ENCODE peak calls at places on chromosome 11, in ten cellular contexts. Q is stimulated activated CD8-positive, alpha-beta memory T cell treated with anti-CD3 and anti-CD28 coated beads, Interleukin-15, amount 100 ng/mL, for 24 hours; U is caudate nucleus; N is SK-N-DZ; X is stimulated activated CD4-positive, alpha-beta T cell treated with anti-CD3 and anti-CD28 coated beads, Interleukin-2, amount 100 ng/mL, for 48 hours; H is brain microvascular endothelial cell; Y is GM18507; P is effector memory CD8-positive, alpha-beta T cell; L is hypothalamus; A is astrocyte of the spinal cord. F is an unnamed sample.
A peak's percentile ranks its signal among the peaks of the same experiment; 100 is the strongest.

GRCh38 chr11:72924568-72925190 is 110.5 kb downstream of the ATG16L2 start:
- DNase-seq in N (no peak), Y (no peak), P (no peak), U (no peak), Q (no peak), L (no peak), X (no peak), H (peak; percentile 11), A (peak; percentile 59), F (peak; percentile 80)

GRCh38 chr11:123469089-123469488 is 39.0 kb downstream of the GRAMD1B start:
- DNase-seq in Q (no peak), Y (no peak), A (no peak), U (no peak), P (no peak), H (no peak), N (no peak), L (no peak), X (no peak), F (no peak)

GRCh38 chr11:33976351-33977199 is 75.0 kb upstream of the CAPRIN1 start:
- DNase-seq in U (no peak), P (no peak), Y (no peak), L (no peak), H (no peak), N (no peak), X (no peak), A (no peak), Q (no peak), F (peak; percentile 35)

GRCh38 chr11:44505591-44506054 is 59.8 kb upstream of the CD82 start:
- DNase-seq in A (peak; percentile 63), P (no peak), U (no peak), Y (no peak), L (no peak), X (no peak), N (no peak), Q (no peak), H (peak; percentile 81), F (peak; percentile 64)

GRCh38 chr11:76683496-76684095 is 13.0 kb upstream of the LRRC32 start:
- DNase-seq in A (no peak), N (no peak), P (no peak), X (no peak), L (no peak), Q (no peak), Y (no peak), H (no peak), U (no peak), F (no peak)

GRCh38 chr11:35133656-35134055 is 5.3 kb upstream of the CD44 start:
- DNase-seq in H (no peak), A (no peak), Q (no peak), Y (no peak), P (no peak), U (no peak), X (no peak), N (no peak), L (no peak), F (no peak)

GRCh38 chr11:65355776-65356393 is 1.3 kb downstream of the TIGD3 start:
- DNase-seq in Q (no peak), P (no peak), H (peak; percentile 38), L (no peak), A (peak; percentile 36), Y (no peak), U (no peak), N (peak; percentile 66), X (no peak), F (peak; percentile 57)

GRCh38 chr11:37988031-37988430 is 1390.0 kb upstream of the RAG2 start:
- DNase-seq in X (no peak), H (peak; percentile 42), U (no peak), P (no peak), N (no peak), L (no peak), Y (no peak), A (peak; percentile 22), Q (no peak), F (peak; percentile 94)

GRCh38 chr11:8567597-8568198 is 26.3 kb downstream of the STK33 start:
- DNase-seq in H (no peak), Y (no peak), L (no peak), A (peak; percentile 30), N (no peak), P (no peak), U (no peak), X (no peak), Q (no peak), F (peak; percentile 10)

GRCh38 chr11:8545698-8546366 is 48.2 kb downstream of the STK33 start:
- DNase-seq in Q (no peak), N (no peak), X (no peak), L (no peak), Y (no peak), P (no peak), U (no peak), H (no peak), A (no peak), F (no peak)

GRCh38 chr11:48013269-48013901 is 33.0 kb downstream of the PTPRJ start:
- DNase-seq in P (peak; percentile 56), X (peak; percentile 49), A (no peak), H (no peak), L (no peak), Y (no peak), Q (no peak), N (no peak), U (no peak), F (peak; percentile 50)

GRCh38 chr11:20387262-20388095 is at the start of gene PRMT3:
- DNase-seq in H (peak; percentile 91), U (peak; percentile 88), A (peak; percentile 96), Q (peak; percentile 96), P (peak; percentile 99), X (peak; percentile 97), L (peak; percentile 90), Y (peak; percentile 85), N (peak; percentile 90), F (peak; percentile 97)

GRCh38 chr11:18394928-18395734 is 768 bp downstream of the LDHA start:
- DNase-seq in X (peak; percentile 27), N (peak; percentile 23), H (peak; percentile 7), Y (no peak), P (no peak), L (peak; percentile 29), A (no peak), U (no peak), Q (no peak), F (peak; percentile 31)

GRCh38 chr11:120268686-120269085 is 28.7 kb downstream of the POU2F3 start:
- DNase-seq in X (no peak), Q (no peak), L (no peak), A (no peak), U (no peak), P (no peak), H (no peak), N (no peak), Y (no peak), F (no peak)

GRCh38 chr11:61693897-61694840 is 14.0 kb downstream of the DAGLA start:
- DNase-seq in L (no peak), P (no peak), X (no peak), A (no peak), Q (no peak), H (no peak), N (no peak), Y (no peak), U (no peak), F (no peak)

GRCh38 chr11:24478718-24479117 is 18.1 kb upstream of the LUZP2 start:
- DNase-seq in P (no peak), H (no peak), N (no peak), Q (no peak), X (no peak), U (no peak), L (no peak), Y (no peak), A (no peak), F (no peak)

GRCh38 chr11:69658606-69659450 is 16.3 kb downstream of the LTO1 start:
- DNase-seq in P (no peak), Q (no peak), L (no peak), A (no peak), Y (no peak), X (no peak), H (no peak), U (no peak), N (no peak), F (no peak)

GRCh38 chr11:73931039-73931645 is 19.7 kb upstream of the DNAJB13 start:
- DNase-seq in H (peak; percentile 80), A (peak; percentile 82), U (peak; percentile 14), L (peak; percentile 34), Q (no peak), Y (no peak), X (no peak), P (no peak), N (peak; percentile 65), F (peak; percentile 95)

GRCh38 chr11:1100417-1101245 is 26.0 kb downstream of the MUC2 start:
- DNase-seq in H (no peak), Q (no peak), A (no peak), X (no peak), U (no peak), N (no peak), P (no peak), Y (no peak), L (no peak), F (no peak)

GRCh38 chr11:36119300-36119699 is 169.9 kb downstream of the COMMD9 start:
- DNase-seq in N (no peak), Y (no peak), U (no peak), L (no peak), Q (no peak), P (no peak), X (no peak), H (no peak), A (no peak), F (no peak)

GRCh38 chr11:125621995-125622394 is 3.0 kb upstream of the CHEK1 start:
- DNase-seq in N (no peak), Q (no peak), Y (no peak), U (no peak), A (peak; percentile 40), L (no peak), P (no peak), H (no peak), X (no peak), F (peak; percentile 52)

GRCh38 chr11:27839226-27839913 is 139.1 kb upstream of the BDNF start:
- DNase-seq in P (no peak), Y (no peak), N (no peak), A (peak; percentile 35), Q (no peak), U (no peak), X (no peak), H (peak; percentile 11), L (no peak), F (peak; percentile 58)

GRCh38 chr11:128509990-128510389 is 77.4 kb downstream of the ETS1 start:
- DNase-seq in U (no peak), N (no peak), X (no peak), A (peak; percentile 44), Q (no peak), P (no peak), L (no peak), H (no peak), Y (no peak), F (peak; percentile 54)

GRCh38 chr11:11505190-11505589 is 116.6 kb downstream of the GALNT18 start:
- DNase-seq in H (no peak), L (no peak), Y (no peak), X (no peak), U (no peak), N (no peak), P (no peak), A (no peak), Q (no peak), F (no peak)

GRCh38 chr11:79062814-79063762 is 377.7 kb downstream of the TENM4 start:
- DNase-seq in U (no peak), P (no peak), H (peak; percentile 42), L (no peak), N (peak; percentile 60), X (no peak), A (no peak), Y (no peak), Q (no peak), F (peak; percentile 58)

GRCh38 chr11:30936476-30936875 is 350.3 kb upstream of the MPPED2 start:
- DNase-seq in Q (no peak), H (no peak), X (no peak), L (no peak), Y (no peak), A (no peak), N (no peak), P (no peak), U (no peak), F (no peak)

GRCh38 chr11:47271961-47272661 is 2.2 kb downstream of the MADD start:
- DNase-seq in P (no peak), Y (no peak), U (no peak), N (no peak), X (no peak), Q (no peak), L (no peak), A (no peak), H (no peak), F (no peak)

GRCh38 chr11:117831661-117832415 is 7.3 kb upstream of the FXYD2 start:
- DNase-seq in H (no peak), Y (no peak), L (no peak), P (no peak), A (no peak), U (no peak), Q (no peak), X (no peak), N (no peak), F (no peak)

F was measured in choroid plexus epithelial cell.